ENCODE peak calls at places on chromosomes 6 and 20, in five cellular contexts. W is endothelial cell of umbilical vein, P is mammary epithelial cell, F is PC-3, M is fibroblast of lung. V is an unnamed sample.

GRCh38 chr6:98980814-98981213 is 33.1 kb upstream of the FBXL4 start:
- DNase-seq in W (no peak), P (no peak), F (no peak), M (no peak), V (peak; percentile 11)

GRCh38 chr20:46013826-46014516 is 5.3 kb downstream of the MMP9 start:
- DNase-seq in W (peak; percentile 31), P (peak; percentile 51), F (peak; percentile 82), M (peak; percentile 37), V (peak; percentile 76)

GRCh38 chr6:56657364-56657763 is 14.7 kb upstream of the DST start:
- DNase-seq in W (no peak), P (no peak), F (no peak), M (no peak), V (no peak)

GRCh38 chr20:23869520-23869919 is 10.0 kb downstream of the CST5 start:
- DNase-seq in W (no peak), P (no peak), F (no peak), M (no peak), V (no peak)

GRCh38 chr6:143397229-143398222 is 53.0 kb downstream of the ADAT2 start:
- DNase-seq in W (peak; percentile 49), P (peak; percentile 100), F (peak; percentile 92), M (peak; percentile 21), V (peak; percentile 5)

GRCh38 chr6:52537001-52537753 is 39.7 kb downstream of the TRAM2 start:
- DNase-seq in W (peak; percentile 78), P (peak; percentile 77), F (no peak), M (no peak), V (no peak)

GRCh38 chr6:137165375-137166246 is 7.8 kb downstream of the IL22RA2 start:
- DNase-seq in W (no peak), P (peak; percentile 25), F (peak; percentile 26), M (no peak), V (peak; percentile 23)

GRCh38 chr6:118325220-118325860 is 222.8 kb upstream of the PLN start:
- DNase-seq in W (no peak), P (peak; percentile 21), F (peak; percentile 18), M (peak; percentile 26), V (no peak)

GRCh38 chr6:35145757-35146156 is 4.6 kb upstream of the TCP11 start:
- DNase-seq in W (no peak), P (no peak), F (no peak), M (no peak), V (no peak)

GRCh38 chr6:129671442-129672344 is 38.3 kb downstream of the ARHGAP18 start:
- DNase-seq in W (no peak), P (no peak), F (no peak), M (no peak), V (peak; percentile 53)

GRCh38 chr6:13992417-13993055 is 67.8 kb downstream of the RNF182 start:
- DNase-seq in W (no peak), P (peak; percentile 79), F (peak; percentile 96), M (peak; percentile 86), V (no peak)

GRCh38 chr6:113719545-113719944 is 137.6 kb upstream of the MARCKS start:
- DNase-seq in W (no peak), P (peak; percentile 48), F (no peak), M (peak; percentile 77), V (no peak)

GRCh38 chr6:20915150-20915549 is 380.9 kb downstream of the CDKAL1 start:
- DNase-seq in W (no peak), P (no peak), F (no peak), M (no peak), V (no peak)

GRCh38 chr20:32190608-32191415 is 16.7 kb downstream of the PLAGL2 start:
- DNase-seq in W (peak; percentile 10), P (no peak), F (no peak), M (peak; percentile 28), V (no peak)

GRCh38 chr6:8006208-8006607 is 58.0 kb downstream of the BLOC1S5 start:
- DNase-seq in W (peak; percentile 80), P (peak; percentile 13), F (peak; percentile 55), M (peak; percentile 60), V (peak; percentile 46)

GRCh38 chr6:52653151-52653550 is 17.8 kb upstream of the TMEM14A start:
- DNase-seq in W (no peak), P (no peak), F (no peak), M (no peak), V (no peak)

GRCh38 chr6:70270287-70271005 is 32.4 kb downstream of the COL9A1 start:
- DNase-seq in W (no peak), P (no peak), F (peak; percentile 38), M (no peak), V (peak; percentile 94)

GRCh38 chr6:25017932-25018581 is 82.3 kb upstream of the RIPOR2 start:
- DNase-seq in W (peak; percentile 66), P (peak; percentile 78), F (peak; percentile 79), M (peak; percentile 74), V (peak; percentile 46)
- H3K36me3 ChIP-seq in W (no peaks in the 10 kb centered on the region), P (no peaks in the 10 kb centered on the region), F (no peaks in the 10 kb centered on the region), M (no peaks in the 10 kb centered on the region), V (no peaks in the 10 kb centered on the region)

GRCh38 chr6:133951881-133952814 is 876 bp upstream of the TBPL1 start:
- DNase-seq in W (peak; percentile 81), P (peak; percentile 68), F (peak; percentile 66), M (peak; percentile 83), V (peak; percentile 69)
- TF ChIP-seq EZH2 in W (no peak), P (no peak), F (no peak), M (no peak), V (no peak)

GRCh38 chr20:50911716-50912115 is 19.5 kb downstream of the ADNP start:
- DNase-seq in W (no peak), P (no peak), F (no peak), M (no peak), V (no peak)

GRCh38 chr20:50916257-50916656 is 15.0 kb downstream of the ADNP start:
- DNase-seq in W (peak; percentile 51), P (peak; percentile 66), F (peak; percentile 20), M (peak; percentile 55), V (peak; percentile 62)

GRCh38 chr20:50911030-50911429 is 20.2 kb downstream of the ADNP start:
- DNase-seq in W (no peak), P (no peak), F (no peak), M (peak; percentile 64), V (no peak)

GRCh38 chr20:50915424-50915823 is 15.8 kb downstream of the ADNP start:
- DNase-seq in W (peak; percentile 61), P (peak; percentile 40), F (peak; percentile 22), M (no peak), V (peak; percentile 38)

GRCh38 chr20:50913976-50914375 is 17.3 kb downstream of the ADNP start:
- DNase-seq in W (peak; percentile 63), P (peak; percentile 67), F (peak; percentile 67), M (peak; percentile 76), V (peak; percentile 64)
- H3K4me1 ChIP-seq in W (peaks cover 39% of the 10 kb centered on the region), P (peaks cover 37% of the 10 kb centered on the region), F (peaks cover 25% of the 10 kb centered on the region), M (peaks cover 37% of the 10 kb centered on the region), V (peaks cover 54% of the 10 kb centered on the region)

DNA sequence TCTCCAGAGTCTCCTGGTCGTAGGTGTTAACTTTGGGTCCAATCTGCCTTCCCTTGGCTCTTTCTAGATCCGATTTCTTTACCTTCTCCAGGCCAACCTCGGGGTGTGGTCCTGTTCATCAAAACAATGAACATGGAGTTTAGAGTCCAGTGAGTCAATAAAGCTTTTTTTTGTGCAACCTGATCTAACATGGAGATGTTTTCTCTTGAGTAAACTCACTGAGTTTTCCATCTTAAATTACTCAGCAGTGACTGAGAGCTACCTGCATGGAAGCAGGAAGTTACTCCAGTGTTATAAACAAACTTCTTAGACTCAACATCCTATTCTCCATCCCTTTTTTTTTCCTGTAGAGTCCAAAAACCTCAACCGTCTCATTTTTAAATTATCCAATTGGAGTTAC is 14.9 kb upstream of the SLC22A1 start:
- DNase-seq in W (no peak), P (no peak), F (peak; percentile 55), M (no peak), V (no peak)
- H3K36me3 ChIP-seq in W (peaks cover 5% of the 10 kb centered on the region), P (peaks cover 5% of the 10 kb centered on the region), F (peaks cover 7% of the 10 kb centered on the region), M (peaks cover 27% of the 10 kb centered on the region), V (peaks cover 10% of the 10 kb centered on the region)

GRCh38 chr6:29975561-29975907 is 33.2 kb downstream of the HLA-A start:
- DNase-seq in W (no peak), P (no peak), F (no peak), M (no peak), V (no peak)
- TF ChIP-seq EZH2 in W (peak; percentile 80), P (no peak), F (no peak), M (no peak), V (no peak)

GRCh38 chr6:225907-226306 is 66.4 kb upstream of the DUSP22 start:
- DNase-seq in W (no peak), P (no peak), F (no peak), M (no peak), V (no peak)
- H3K4me1 ChIP-seq in W (peaks cover 2% of the 10 kb centered on the region), P (peaks cover 4% of the 10 kb centered on the region), F (peaks cover 52% of the 10 kb centered on the region), M (no peaks in the 10 kb centered on the region), V (no peaks in the 10 kb centered on the region)

V was measured in A673.